ENCODE peak calls at places on chromosomes 4 and X, in seven cellular contexts. C, X, G, Z, D, Y and I are unnamed samples.

GRCh38 chrX:774536-774935 is 143.9 kb downstream of the SHOX start:
- DNase-seq in Y (no peak), D (no peak), C (no peak), G (no peak), Z (no peak), X (no peak), I (no peak)

GRCh38 chrX:27336466-27337091 is 126.6 kb downstream of the PPP4R3C start:
- DNase-seq in X (no peak), Z (no peak), Y (peak), D (no peak), C (peak), G (peak), I (peak)

GRCh38 chrX:68403060-68403459 is 30.2 kb downstream of the OPHN1 start:
- DNase-seq in Y (no peak), Z (no peak), D (no peak), X (no peak), G (no peak), C (no peak), I (no peak)

GRCh38 chr4:75672461-75673026 is 667 bp downstream of the G3BP2 start:
- DNase-seq in G (peak), C (peak), Y (peak), D (peak), Z (peak), X (peak), I (peak)

GRCh38 chr4:168766537-168767316 is 243.3 kb downstream of the CBR4 start:
- DNase-seq in G (no peak), Y (no peak), Z (no peak), C (no peak), D (no peak), X (no peak), I (no peak)

GRCh38 chrX:68186552-68187262 is 246.6 kb downstream of the OPHN1 start:
- DNase-seq in X (no peak), Z (no peak), G (no peak), Y (no peak), C (peak), D (no peak), I (no peak)

GRCh38 chr4:113541933-113542332 is 219.6 kb downstream of the CAMK2D start:
- DNase-seq in Z (no peak), C (no peak), G (no peak), X (no peak), Y (no peak), D (no peak), I (no peak)

GRCh38 chr4:6732441-6733357 is 16.7 kb downstream of the BLOC1S4 start:
- DNase-seq in Y (peak), C (peak), Z (peak), X (peak), G (peak), D (no peak), I (peak)

GRCh38 chr4:46270986-46271596 is 118.8 kb downstream of the GABRA2 start:
- DNase-seq in Y (no peak), X (peak), D (peak), C (peak), Z (no peak), G (no peak), I (peak)

GRCh38 chr4:119841361-119841760 is 212.8 kb upstream of the PDE5A start:
- DNase-seq in D (no peak), Y (no peak), Z (no peak), X (no peak), C (no peak), G (no peak), I (no peak)

GRCh38 chrX:51891821-51892551 is 1.4 kb upstream of the MAGED1 start:
- DNase-seq in C (no peak), X (peak), D (no peak), Y (no peak), G (peak), Z (peak), I (no peak)

GRCh38 chr4:84965558-84966381 is 720 bp downstream of the WDFY3 start:
- DNase-seq in Y (peak), G (peak), X (no peak), C (peak), Z (peak), D (no peak), I (peak)

GRCh38 chr4:23775694-23776093 is 114.2 kb downstream of the PPARGC1A start:
- DNase-seq in X (no peak), Z (no peak), Y (no peak), D (no peak), G (no peak), C (no peak), I (no peak)

GRCh38 chr4:6309755-6310154 is 40.1 kb downstream of the WFS1 start:
- DNase-seq in G (no peak), X (no peak), D (no peak), Y (no peak), Z (no peak), C (no peak), I (no peak)

GRCh38 chrX:149453030-149453429 is 52.1 kb downstream of the IDS start:
- DNase-seq in D (no peak), Y (no peak), X (no peak), C (peak), G (no peak), Z (no peak), I (peak)

DNA sequence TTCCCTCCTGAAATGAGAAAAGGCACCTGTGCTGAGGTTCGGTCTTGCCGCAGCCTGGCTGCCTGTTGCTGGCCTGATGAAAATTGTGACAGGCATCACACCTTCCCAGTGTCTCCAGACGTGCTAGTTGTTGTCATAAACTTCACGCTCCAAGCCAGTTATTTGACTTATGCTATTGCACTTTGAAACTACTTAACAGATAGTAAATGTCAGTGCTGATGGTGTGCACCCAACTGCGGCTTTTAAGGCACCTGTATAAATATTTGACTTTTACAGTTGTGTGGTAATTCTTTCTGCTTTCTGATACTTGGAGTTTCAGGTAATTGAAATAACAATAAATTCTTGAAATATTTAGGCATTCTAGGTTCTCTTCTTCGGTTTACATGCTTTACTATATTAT is 1.8 kb downstream of the WWC2 start:
- DNase-seq in G (no peak), Y (no peak), C (peak), D (no peak), X (no peak), Z (no peak), I (no peak)
- TF ChIP-seq EP300 in G (no peak), Y (no peak), C (no peak), D (no peak), X (no peak), Z (no peak), I (no peak)

DNA sequence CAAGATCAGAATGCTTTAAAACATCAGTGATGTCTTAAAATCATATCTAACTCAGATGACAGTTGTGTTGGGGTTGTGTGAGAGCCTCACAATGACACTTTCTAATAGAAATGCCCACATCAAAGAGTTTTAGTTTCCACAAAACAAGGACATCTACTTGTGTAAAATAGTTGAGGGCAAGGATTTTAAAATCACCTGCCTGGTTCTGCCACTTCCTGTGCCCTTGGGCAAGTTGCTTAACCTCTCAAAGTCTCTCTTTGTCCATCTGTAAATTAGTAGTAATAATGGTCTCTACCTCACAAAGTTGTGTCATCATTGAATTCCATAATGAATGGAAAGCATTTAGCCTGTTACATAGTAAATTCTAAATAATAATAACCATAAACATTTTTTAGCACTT is 41.9 kb upstream of the RELL1 start:
- DNase-seq in G (no peak), D (no peak), Y (no peak), X (no peak), Z (no peak), C (no peak), I (no peak)
- TF ChIP-seq EP300 in G (no peak), D (no peak), Y (no peak), X (no peak), Z (no peak), C (no peak), I (no peak)

DNA sequence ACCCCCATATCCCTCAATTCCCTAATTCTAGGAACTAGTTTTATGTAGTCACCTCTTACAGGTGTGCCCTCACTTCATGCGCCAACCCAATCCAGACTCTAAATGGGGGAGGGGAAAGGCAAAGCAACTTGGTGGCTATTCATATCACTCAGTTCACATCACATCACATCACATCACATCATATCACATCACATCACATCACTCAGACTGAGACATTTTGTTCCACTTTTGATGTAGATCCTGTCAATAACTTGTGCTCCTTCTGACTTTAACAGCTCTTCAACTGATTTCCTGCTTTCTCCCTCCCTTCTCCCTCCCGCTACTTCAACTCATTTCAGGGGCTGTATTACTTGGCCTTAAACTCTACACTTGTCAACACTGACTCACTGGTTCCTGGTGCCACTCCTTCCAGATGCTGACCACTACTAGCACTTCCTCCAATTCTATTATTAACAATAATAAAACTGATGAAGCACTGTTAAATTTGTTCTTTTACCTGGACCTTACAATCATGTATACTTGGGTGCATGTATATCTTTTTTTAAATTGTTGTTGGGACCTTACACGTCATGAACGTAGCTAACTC is 29.1 kb upstream of the PLS3 start:
- DNase-seq in C (peak), Y (no peak), D (no peak), Z (no peak), G (no peak), X (no peak), I (no peak)
- TF ChIP-seq EP300 in C (no peak), Y (no peak), D (no peak), Z (no peak), G (no peak), X (no peak), I (no peak)

DNA sequence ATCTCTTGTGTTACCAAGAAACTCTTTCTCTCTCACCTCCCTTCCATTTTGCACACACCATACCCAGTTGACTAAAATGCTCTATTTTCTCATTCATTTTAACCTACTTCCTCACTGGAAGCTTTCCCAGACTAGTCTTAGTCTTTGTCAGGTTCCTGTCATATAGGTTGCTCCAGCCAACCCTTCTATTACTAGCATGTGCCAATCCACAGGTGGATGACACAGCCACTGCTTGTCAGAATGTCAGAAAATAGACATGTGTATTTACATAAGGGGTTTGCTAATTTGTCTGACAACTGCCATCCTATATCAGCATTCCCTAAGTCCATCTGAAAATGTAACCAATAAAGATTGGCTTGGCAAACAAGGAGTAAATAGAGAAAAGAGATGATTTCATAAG is 239.2 kb upstream of the SMIM31 start:
- DNase-seq in D (no peak), X (no peak), Z (no peak), C (no peak), Y (no peak), G (no peak), I (no peak)
- TF ChIP-seq EP300 in D (no peak), X (no peak), Z (no peak), C (no peak), Y (no peak), G (no peak), I (no peak)

GRCh38 chr4:148514581-148514980 is 72.4 kb upstream of the NR3C2 start:
- DNase-seq in Z (no peak), C (no peak), G (no peak), Y (no peak), X (no peak), D (no peak), I (no peak)
- TF ChIP-seq EP300 in Z (no peak), C (no peak), G (no peak), Y (no peak), X (no peak), D (no peak), I (no peak)

DNA sequence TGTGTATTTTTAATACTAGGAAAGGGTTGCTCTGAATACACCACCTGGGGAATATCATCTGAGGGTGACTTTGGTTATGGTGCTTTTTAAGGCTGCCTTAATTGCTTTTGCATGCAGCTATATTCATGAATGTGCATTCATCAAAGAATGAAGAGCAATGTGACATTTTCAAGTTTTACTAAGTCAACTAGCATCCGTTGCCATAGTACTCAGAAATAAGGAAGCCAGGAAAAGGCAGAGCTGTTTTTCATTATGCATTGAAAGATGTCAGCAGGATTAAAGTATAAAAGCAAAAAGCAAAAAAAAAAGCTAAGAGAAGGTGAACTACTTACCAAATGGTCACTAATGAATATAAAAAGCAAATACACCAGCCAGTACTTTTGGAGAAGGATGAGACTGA is 67.5 kb upstream of the PCDH18 start:
- DNase-seq in D (no peak), Z (no peak), C (no peak), Y (no peak), G (no peak), X (no peak), I (no peak)
- TF ChIP-seq EP300 in D (no peak), Z (no peak), C (no peak), Y (no peak), G (no peak), X (no peak), I (no peak)

GRCh38 chrX:23749129-23749528 is 6.1 kb upstream of the ACOT9 start:
- DNase-seq in C (no peak), Z (no peak), G (no peak), Y (no peak), X (no peak), D (no peak), I (no peak)
- TF ChIP-seq EP300 in C (no peak), Z (no peak), G (no peak), Y (no peak), X (no peak), D (no peak), I (no peak)

DNA sequence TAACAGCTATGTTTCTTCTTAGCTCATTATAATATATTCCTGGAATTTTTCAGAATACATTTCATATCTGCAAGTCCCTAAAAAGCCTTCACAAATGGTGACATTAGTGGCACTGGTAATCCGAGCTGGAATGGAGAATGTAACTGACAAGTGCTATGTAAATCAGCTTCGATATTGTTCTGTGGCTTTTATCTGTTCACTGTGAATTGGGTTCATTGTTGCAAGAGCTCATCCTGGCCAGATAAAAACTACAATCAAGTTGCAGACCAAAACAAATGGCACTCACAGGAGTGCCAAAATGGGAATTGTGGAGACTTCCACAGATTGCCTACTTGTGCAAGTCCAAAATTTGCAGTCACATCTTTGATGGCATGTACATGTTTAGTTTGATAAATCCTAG is 905.1 kb downstream of the CENPC start:
- DNase-seq in D (no peak), Z (no peak), C (no peak), X (no peak), G (no peak), Y (no peak), I (no peak)
- TF ChIP-seq EP300 in D (no peak), Z (no peak), C (no peak), X (no peak), G (no peak), Y (no peak), I (no peak)

DNA sequence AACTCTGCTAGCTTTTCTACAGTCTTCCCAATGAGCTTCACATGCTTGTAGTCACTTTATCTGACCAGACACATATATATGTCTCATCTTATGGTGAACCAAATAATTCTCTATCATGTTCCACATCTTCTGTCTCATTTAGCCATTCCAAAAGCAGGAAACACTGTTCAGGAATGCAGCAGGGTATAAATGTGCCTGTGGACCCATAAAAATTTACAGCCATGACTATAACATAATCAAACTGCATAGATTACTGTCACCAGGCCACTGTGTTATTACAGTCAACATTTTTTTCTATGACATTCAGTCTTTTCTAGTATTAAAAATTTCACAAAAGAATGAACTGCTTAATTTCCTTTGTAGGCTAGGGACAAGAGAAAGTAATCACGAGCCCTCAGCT is 170.0 kb upstream of the NPY2R start:
- DNase-seq in X (no peak), G (no peak), Y (no peak), Z (no peak), D (no peak), C (no peak), I (no peak)
- TF ChIP-seq EP300 in X (no peak), G (no peak), Y (no peak), Z (no peak), D (no peak), C (no peak), I (no peak)

GRCh38 chr4:156774422-156774821 is 197.2 kb downstream of the PDGFC start:
- DNase-seq in G (no peak), Z (no peak), C (peak), X (no peak), D (no peak), Y (no peak), I (no peak)

GRCh38 chr4:156766846-156767245 is 204.8 kb downstream of the PDGFC start:
- DNase-seq in G (no peak), Y (no peak), D (no peak), C (no peak), Z (no peak), X (no peak), I (no peak)

GRCh38 chr4:156773648-156774357 is 197.8 kb downstream of the PDGFC start:
- DNase-seq in D (no peak), G (no peak), X (no peak), Z (no peak), Y (no peak), C (peak), I (no peak)

GRCh38 chr4:156767911-156768415 is 203.6 kb downstream of the PDGFC start:
- DNase-seq in X (no peak), D (no peak), Y (no peak), G (no peak), C (no peak), Z (no peak), I (no peak)

DNA sequence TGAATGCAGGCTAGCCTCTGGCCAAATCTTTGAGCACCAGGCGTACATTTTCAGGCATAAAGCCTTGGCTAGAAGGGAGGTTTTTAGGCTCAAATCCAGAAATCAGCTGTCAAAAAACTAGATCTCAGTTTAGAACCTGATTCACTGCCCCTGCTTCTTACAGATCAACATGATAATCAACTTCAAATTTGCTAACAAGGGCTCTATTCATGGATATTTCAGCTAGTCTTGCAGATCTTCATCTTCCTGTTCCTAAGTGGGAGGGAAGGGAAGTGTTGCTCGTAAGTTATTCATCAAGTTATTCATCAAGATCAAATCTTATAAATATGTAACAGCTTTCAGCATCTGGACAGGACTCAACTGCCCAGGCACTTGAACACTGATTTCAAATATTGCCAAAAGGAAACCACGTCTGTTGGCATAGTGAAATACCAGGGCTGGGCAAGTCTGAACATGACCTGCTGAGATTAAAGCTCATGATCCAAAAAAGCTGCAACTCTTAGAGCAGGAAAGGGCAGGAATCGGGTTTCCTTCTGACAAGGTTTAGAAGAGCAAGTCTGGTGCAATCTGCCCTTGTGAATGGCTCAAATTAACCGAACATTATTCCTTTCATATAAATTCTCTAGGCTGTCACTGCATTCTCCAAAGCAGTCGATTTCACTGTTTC is 200.3 kb downstream of the PDGFC start:
- DNase-seq in C (peak), G (no peak), X (no peak), Y (no peak), Z (no peak), D (no peak), I (no peak)
- TF ChIP-seq EP300 in C (no peak), G (no peak), X (no peak), Y (no peak), Z (no peak), D (no peak), I (no peak)